ENCODE peak calls at places on chromosome 16, in four cellular contexts. One of them, this sample, is unnamed.

GRCh38 chr16:66549284-66550131 is at the start of gene TK2:
- DNase-seq in left ventricle myocardium inferior: peak; percentile 72
- DNase-seq in GM20000: peak; percentile 78
- DNase-seq in progenitor cell of endocrine pancreas: peak; percentile 46
- DNase-seq in this sample: no peak

GRCh38 chr16:86497551-86498021 is 12.7 kb upstream of the FOXF1 start:
- DNase-seq in left ventricle myocardium inferior: no peak
- DNase-seq in GM20000: no peak
- DNase-seq in progenitor cell of endocrine pancreas: no peak
- DNase-seq in this sample: no peak

GRCh38 chr16:57039148-57039812 is 49.9 kb downstream of the NLRC5 start:
- DNase-seq in left ventricle myocardium inferior: no peak
- DNase-seq in GM20000: peak; percentile 43
- DNase-seq in progenitor cell of endocrine pancreas: no peak
- DNase-seq in this sample: no peak

GRCh38 chr16:3021449-3022207 is 1.5 kb downstream of the TNFRSF12A start:
- DNase-seq in left ventricle myocardium inferior: peak; percentile 84
- DNase-seq in GM20000: peak; percentile 88
- DNase-seq in progenitor cell of endocrine pancreas: peak; percentile 81
- DNase-seq in this sample: no peak

GRCh38 chr16:19694989-19695388 is 23.0 kb downstream of the KNOP1 start:
- DNase-seq in left ventricle myocardium inferior: no peak
- DNase-seq in GM20000: no peak
- DNase-seq in progenitor cell of endocrine pancreas: no peak
- DNase-seq in this sample: no peak

GRCh38 chr16:90015586-90016338 is 3.5 kb downstream of the DBNDD1 start:
- DNase-seq in left ventricle myocardium inferior: no peak
- DNase-seq in GM20000: no peak
- DNase-seq in progenitor cell of endocrine pancreas: no peak
- DNase-seq in this sample: no peak

GRCh38 chr16:89723279-89724250 is 2.2 kb downstream of the ZNF276 start:
- DNase-seq in left ventricle myocardium inferior: peak; percentile 62
- DNase-seq in GM20000: no peak
- DNase-seq in progenitor cell of endocrine pancreas: no peak
- DNase-seq in this sample: no peak

GRCh38 chr16:72469932-72470331 is 298.0 kb upstream of the PMFBP1 start:
- DNase-seq in left ventricle myocardium inferior: no peak
- DNase-seq in GM20000: no peak
- DNase-seq in progenitor cell of endocrine pancreas: no peak
- DNase-seq in this sample: no peak

GRCh38 chr16:1311738-1312458 is 2.5 kb downstream of the UBE2I start:
- DNase-seq in left ventricle myocardium inferior: peak; percentile 54
- DNase-seq in GM20000: no peak
- DNase-seq in progenitor cell of endocrine pancreas: no peak
- DNase-seq in this sample: no peak

GRCh38 chr16:83458612-83459011 is 349.2 kb upstream of the HSBP1 start:
- DNase-seq in left ventricle myocardium inferior: no peak
- DNase-seq in GM20000: peak; percentile 50
- DNase-seq in progenitor cell of endocrine pancreas: no peak
- DNase-seq in this sample: no peak

GRCh38 chr16:50624449-50624782 is 56.7 kb downstream of the SNX20 start:
- DNase-seq in left ventricle myocardium inferior: no peak
- DNase-seq in GM20000: no peak
- DNase-seq in progenitor cell of endocrine pancreas: no peak
- DNase-seq in this sample: no peak

GRCh38 chr16:73713817-73714495 is 582.7 kb upstream of the PSMD7 start:
- DNase-seq in left ventricle myocardium inferior: no peak
- DNase-seq in GM20000: no peak
- DNase-seq in progenitor cell of endocrine pancreas: no peak
- DNase-seq in this sample: no peak

GRCh38 chr16:4663756-4664465 is 29.5 kb upstream of the NUDT16L1 start:
- DNase-seq in left ventricle myocardium inferior: peak; percentile 53
- DNase-seq in GM20000: no peak
- DNase-seq in progenitor cell of endocrine pancreas: no peak
- DNase-seq in this sample: no peak

GRCh38 chr16:47732806-47733150 is 271.6 kb downstream of the PHKB start:
- DNase-seq in left ventricle myocardium inferior: no peak
- DNase-seq in GM20000: no peak
- DNase-seq in progenitor cell of endocrine pancreas: no peak
- DNase-seq in this sample: no peak

GRCh38 chr16:48350716-48351115 is 34.5 kb downstream of the SIAH1 start:
- DNase-seq in left ventricle myocardium inferior: no peak
- DNase-seq in GM20000: no peak
- DNase-seq in progenitor cell of endocrine pancreas: no peak
- DNase-seq in this sample: no peak

GRCh38 chr16:50166511-50167500 is 13.7 kb downstream of the TENT4B start:
- DNase-seq in left ventricle myocardium inferior: no peak
- DNase-seq in GM20000: no peak
- DNase-seq in progenitor cell of endocrine pancreas: no peak
- DNase-seq in this sample: no peak

GRCh38 chr16:56425439-56425832 is at the start of gene AMFR:
- DNase-seq in left ventricle myocardium inferior: peak; percentile 73
- DNase-seq in GM20000: peak; percentile 97
- DNase-seq in progenitor cell of endocrine pancreas: peak; percentile 66
- DNase-seq in this sample: no peak

GRCh38 chr16:66569827-66570405 is 3.7 kb downstream of the CMTM1 start:
- DNase-seq in left ventricle myocardium inferior: no peak
- DNase-seq in GM20000: no peak
- DNase-seq in progenitor cell of endocrine pancreas: no peak
- DNase-seq in this sample: no peak

GRCh38 chr16:49856741-49857330 is 924 bp upstream of the ZNF423 start:
- DNase-seq in left ventricle myocardium inferior: peak; percentile 81
- DNase-seq in GM20000: peak; percentile 81
- DNase-seq in progenitor cell of endocrine pancreas: peak; percentile 67
- DNase-seq in this sample: no peak

GRCh38 chr16:23359092-23359760 is 57.1 kb downstream of the SCNN1B start:
- DNase-seq in left ventricle myocardium inferior: no peak
- DNase-seq in GM20000: no peak
- DNase-seq in progenitor cell of endocrine pancreas: no peak
- DNase-seq in this sample: no peak

GRCh38 chr16:50712568-50712914 is 19.1 kb downstream of the NOD2 start:
- DNase-seq in left ventricle myocardium inferior: no peak
- DNase-seq in GM20000: no peak
- DNase-seq in progenitor cell of endocrine pancreas: no peak
- DNase-seq in this sample: no peak

GRCh38 chr16:54595636-54596035 is 309.0 kb upstream of the IRX3 start:
- DNase-seq in left ventricle myocardium inferior: no peak
- DNase-seq in GM20000: no peak
- DNase-seq in progenitor cell of endocrine pancreas: no peak
- DNase-seq in this sample: no peak

GRCh38 chr16:85285681-85286065 is 173.4 kb upstream of the CIBAR2 start:
- DNase-seq in left ventricle myocardium inferior: no peak
- DNase-seq in GM20000: no peak
- DNase-seq in progenitor cell of endocrine pancreas: no peak
- DNase-seq in this sample: no peak

GRCh38 chr16:85288341-85288868 is 176.1 kb upstream of the CIBAR2 start:
- DNase-seq in left ventricle myocardium inferior: no peak
- DNase-seq in GM20000: no peak
- DNase-seq in progenitor cell of endocrine pancreas: no peak
- DNase-seq in this sample: no peak

GRCh38 chr16:85288869-85289660 is 176.8 kb upstream of the CIBAR2 start:
- DNase-seq in left ventricle myocardium inferior: no peak
- DNase-seq in GM20000: no peak
- DNase-seq in progenitor cell of endocrine pancreas: no peak
- DNase-seq in this sample: no peak

GRCh38 chr16:85286066-85286712 is 173.9 kb upstream of the CIBAR2 start:
- DNase-seq in left ventricle myocardium inferior: peak; percentile 72
- DNase-seq in GM20000: no peak
- DNase-seq in progenitor cell of endocrine pancreas: no peak
- DNase-seq in this sample: no peak

GRCh38 chr16:85286970-85287814 is 174.9 kb upstream of the CIBAR2 start:
- DNase-seq in left ventricle myocardium inferior: peak; percentile 52
- DNase-seq in GM20000: no peak
- DNase-seq in progenitor cell of endocrine pancreas: no peak
- DNase-seq in this sample: peak; percentile 50
- TF ChIP-seq CTCF in left ventricle myocardium inferior: no peak
- TF ChIP-seq CTCF in GM20000: no peak
- TF ChIP-seq CTCF in progenitor cell of endocrine pancreas: no peak
- TF ChIP-seq CTCF in this sample: no peak

GRCh38 chr16:30488764-30489595 is 16.4 kb downstream of the ITGAL start:
- DNase-seq in left ventricle myocardium inferior: no peak
- DNase-seq in GM20000: peak; percentile 1
- DNase-seq in progenitor cell of endocrine pancreas: peak; percentile 13
- DNase-seq in this sample: no peak

GRCh38 chr16:30484887-30485286 is 12.3 kb downstream of the ITGAL start:
- DNase-seq in left ventricle myocardium inferior: no peak
- DNase-seq in GM20000: no peak
- DNase-seq in progenitor cell of endocrine pancreas: no peak
- DNase-seq in this sample: no peak

GRCh38 chr16:30490210-30490609 is 17.7 kb downstream of the ITGAL start:
- DNase-seq in left ventricle myocardium inferior: no peak
- DNase-seq in GM20000: no peak
- DNase-seq in progenitor cell of endocrine pancreas: no peak
- DNase-seq in this sample: no peak

GRCh38 chr16:30482366-30482765 is 9.8 kb downstream of the ITGAL start:
- DNase-seq in left ventricle myocardium inferior: no peak
- DNase-seq in GM20000: no peak
- DNase-seq in progenitor cell of endocrine pancreas: no peak
- DNase-seq in this sample: no peak

GRCh38 chr16:30485818-30486436 is 13.4 kb downstream of the ITGAL start:
- DNase-seq in left ventricle myocardium inferior: no peak
- DNase-seq in GM20000: no peak
- DNase-seq in progenitor cell of endocrine pancreas: no peak
- DNase-seq in this sample: no peak
- TF ChIP-seq CTCF in left ventricle myocardium inferior: no peak
- TF ChIP-seq CTCF in GM20000: no peak
- TF ChIP-seq CTCF in progenitor cell of endocrine pancreas: no peak
- TF ChIP-seq CTCF in this sample: no peak

DNA sequence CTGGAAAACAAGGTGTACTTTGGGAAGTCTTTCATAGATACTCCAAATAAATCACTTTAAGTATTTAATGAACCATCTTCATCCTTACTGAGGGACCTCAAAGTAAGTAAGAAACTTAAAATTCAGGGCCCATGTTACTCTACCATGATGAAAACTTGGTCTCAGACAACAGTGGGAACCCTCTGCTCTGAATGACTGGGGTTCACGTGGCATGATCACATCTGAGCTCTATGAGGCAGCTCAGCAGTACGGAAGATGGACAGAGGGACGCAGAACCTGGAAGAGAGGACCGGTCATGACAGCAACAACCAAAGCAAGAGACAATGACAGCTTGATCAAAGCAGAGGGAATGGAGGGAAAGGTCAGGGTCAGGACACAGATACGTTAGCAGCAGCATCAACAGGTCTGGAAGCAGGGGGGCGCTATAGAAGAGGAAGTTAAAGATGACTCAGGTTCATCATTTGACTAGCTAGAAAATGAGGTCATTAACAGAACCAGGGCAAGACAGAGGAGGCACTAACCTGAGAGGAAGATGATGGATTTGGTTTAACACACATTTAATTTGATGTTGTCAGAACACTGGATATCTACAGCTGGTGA is 9.5 kb downstream of the XPO6 start:
- DNase-seq in left ventricle myocardium inferior: no peak
- DNase-seq in GM20000: peak; percentile 48
- DNase-seq in progenitor cell of endocrine pancreas: no peak
- DNase-seq in this sample: no peak
- TF ChIP-seq CTCF in left ventricle myocardium inferior: no peak
- TF ChIP-seq CTCF in GM20000: no peak
- TF ChIP-seq CTCF in progenitor cell of endocrine pancreas: no peak
- TF ChIP-seq CTCF in this sample: no peak

GRCh38 chr16:70808371-70808770 is 7.4 kb upstream of the VAC14 start:
- DNase-seq in left ventricle myocardium inferior: no peak
- DNase-seq in GM20000: no peak
- DNase-seq in progenitor cell of endocrine pancreas: no peak
- DNase-seq in this sample: no peak
- TF ChIP-seq CTCF in left ventricle myocardium inferior: no peak
- TF ChIP-seq CTCF in GM20000: no peak
- TF ChIP-seq CTCF in progenitor cell of endocrine pancreas: peak; percentile 17
- TF ChIP-seq CTCF in this sample: no peak

GRCh38 chr16:87538594-87538993 is 45.8 kb upstream of the ZCCHC14 start:
- DNase-seq in left ventricle myocardium inferior: no peak
- DNase-seq in GM20000: no peak
- DNase-seq in progenitor cell of endocrine pancreas: no peak
- DNase-seq in this sample: no peak
- TF ChIP-seq CTCF in left ventricle myocardium inferior: no peak
- TF ChIP-seq CTCF in GM20000: no peak
- TF ChIP-seq CTCF in progenitor cell of endocrine pancreas: no peak
- TF ChIP-seq CTCF in this sample: no peak

GRCh38 chr16:87570938-87571867 is 31.1 kb upstream of the JPH3 start:
- DNase-seq in left ventricle myocardium inferior: peak; percentile 47
- DNase-seq in GM20000: no peak
- DNase-seq in progenitor cell of endocrine pancreas: peak; percentile 38
- DNase-seq in this sample: no peak
- TF ChIP-seq CTCF in left ventricle myocardium inferior: peak; percentile 59
- TF ChIP-seq CTCF in GM20000: no peak
- TF ChIP-seq CTCF in progenitor cell of endocrine pancreas: peak; percentile 51
- TF ChIP-seq CTCF in this sample: peak; percentile 28

GRCh38 chr16:59848314-59848713 is 1114.2 kb upstream of the GOT2 start:
- DNase-seq in left ventricle myocardium inferior: no peak
- DNase-seq in GM20000: no peak
- DNase-seq in progenitor cell of endocrine pancreas: no peak
- DNase-seq in this sample: no peak

GRCh38 chr16:59854846-59855439 is 1120.8 kb upstream of the GOT2 start:
- DNase-seq in left ventricle myocardium inferior: no peak
- DNase-seq in GM20000: no peak
- DNase-seq in progenitor cell of endocrine pancreas: no peak
- DNase-seq in this sample: no peak

GRCh38 chr16:59849716-59850115 is 1115.6 kb upstream of the GOT2 start:
- DNase-seq in left ventricle myocardium inferior: no peak
- DNase-seq in GM20000: no peak
- DNase-seq in progenitor cell of endocrine pancreas: no peak
- DNase-seq in this sample: no peak
- TF ChIP-seq CTCF in left ventricle myocardium inferior: no peak
- TF ChIP-seq CTCF in GM20000: no peak
- TF ChIP-seq CTCF in progenitor cell of endocrine pancreas: no peak
- TF ChIP-seq CTCF in this sample: no peak

GRCh38 chr16:80433617-80434016 is 107.2 kb upstream of the DYNLRB2 start:
- DNase-seq in left ventricle myocardium inferior: no peak
- DNase-seq in GM20000: no peak
- DNase-seq in progenitor cell of endocrine pancreas: no peak
- DNase-seq in this sample: no peak
- TF ChIP-seq CTCF in left ventricle myocardium inferior: no peak
- TF ChIP-seq CTCF in GM20000: no peak
- TF ChIP-seq CTCF in progenitor cell of endocrine pancreas: no peak
- TF ChIP-seq CTCF in this sample: no peak

DNA sequence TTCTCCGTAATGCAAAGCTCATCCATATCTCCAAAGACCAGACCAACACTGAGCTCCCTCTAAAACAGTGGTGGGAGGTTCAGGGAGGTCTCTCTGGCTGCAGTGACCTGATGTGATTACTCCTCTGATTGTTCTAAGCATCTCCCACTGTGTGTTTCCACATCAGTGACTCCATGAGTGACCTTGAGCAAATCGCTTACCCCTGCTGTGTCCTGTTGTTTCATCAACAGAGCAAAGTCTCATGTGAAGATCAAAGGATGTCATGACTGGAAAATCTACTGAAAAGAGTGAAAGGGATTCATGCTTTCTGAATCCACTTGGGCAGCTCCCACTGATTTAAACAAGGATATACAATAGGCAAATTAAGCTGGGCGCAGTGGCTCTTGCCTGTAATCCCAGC is 352.9 kb downstream of the TMEM114 start:
- DNase-seq in left ventricle myocardium inferior: no peak
- DNase-seq in GM20000: no peak
- DNase-seq in progenitor cell of endocrine pancreas: no peak
- DNase-seq in this sample: no peak
- TF ChIP-seq CTCF in left ventricle myocardium inferior: no peak
- TF ChIP-seq CTCF in GM20000: no peak
- TF ChIP-seq CTCF in progenitor cell of endocrine pancreas: no peak
- TF ChIP-seq CTCF in this sample: no peak